ENCODE peak calls at places on chromosome 2, in four cellular contexts. One of them, this sample, is unnamed.

GRCh38 chr2:205407984-205408383 is 274.3 kb upstream of the NRP2 start:
- DNase-seq in body of pancreas: peak; percentile 22
- DNase-seq in colonic mucosa: no peak
- DNase-seq in Karpas-422: no peak
- DNase-seq in this sample: no peak

GRCh38 chr2:101823347-101823791 is 125.9 kb downstream of the MAP4K4 start:
- DNase-seq in body of pancreas: peak; percentile 78
- DNase-seq in colonic mucosa: peak; percentile 74
- DNase-seq in Karpas-422: peak; percentile 70
- DNase-seq in this sample: no peak

GRCh38 chr2:224268441-224268840 is 133.5 kb downstream of the FAM124B start:
- DNase-seq in body of pancreas: no peak
- DNase-seq in colonic mucosa: no peak
- DNase-seq in Karpas-422: no peak
- DNase-seq in this sample: no peak

GRCh38 chr2:112006076-112006410 is 49.0 kb upstream of the TMEM87B start:
- DNase-seq in body of pancreas: no peak
- DNase-seq in Karpas-422: no peak
- DNase-seq in colonic mucosa: no peak
- DNase-seq in this sample: peak; percentile 58

GRCh38 chr2:5479265-5479928 is 212.8 kb upstream of the SOX11 start:
- DNase-seq in Karpas-422: no peak
- DNase-seq in colonic mucosa: no peak
- DNase-seq in body of pancreas: no peak
- DNase-seq in this sample: no peak

GRCh38 chr2:199861116-199861774 is 10.3 kb upstream of the FTCDNL1 start:
- DNase-seq in colonic mucosa: no peak
- DNase-seq in body of pancreas: no peak
- DNase-seq in Karpas-422: peak; percentile 68
- DNase-seq in this sample: no peak

GRCh38 chr2:208280933-208281332 is 14.9 kb downstream of the PIKFYVE start:
- DNase-seq in body of pancreas: no peak
- DNase-seq in Karpas-422: no peak
- DNase-seq in colonic mucosa: no peak
- DNase-seq in this sample: no peak

GRCh38 chr2:98588880-98589425 is 19.4 kb downstream of the COA5 start:
- DNase-seq in body of pancreas: no peak
- DNase-seq in Karpas-422: no peak
- DNase-seq in colonic mucosa: no peak
- DNase-seq in this sample: no peak

GRCh38 chr2:225400060-225400511 is 576 bp downstream of the NYAP2 start:
- DNase-seq in Karpas-422: peak; percentile 53
- DNase-seq in body of pancreas: peak; percentile 32
- DNase-seq in colonic mucosa: no peak
- DNase-seq in this sample: no peak

GRCh38 chr2:206442854-206443734 is at the start of gene ADAM23:
- DNase-seq in colonic mucosa: peak; percentile 25
- DNase-seq in body of pancreas: peak; percentile 25
- DNase-seq in Karpas-422: peak; percentile 85
- DNase-seq in this sample: peak; percentile 79

GRCh38 chr2:186755066-186755465 is 61.2 kb downstream of the FAM171B start:
- DNase-seq in colonic mucosa: no peak
- DNase-seq in Karpas-422: no peak
- DNase-seq in body of pancreas: no peak
- DNase-seq in this sample: no peak

GRCh38 chr2:232658217-232658785 is 24.9 kb downstream of the EFHD1 start:
- DNase-seq in body of pancreas: no peak
- DNase-seq in Karpas-422: peak; percentile 56
- DNase-seq in colonic mucosa: no peak
- DNase-seq in this sample: no peak

GRCh38 chr2:134252092-134252775 is 1.6 kb upstream of the MGAT5 start:
- DNase-seq in colonic mucosa: no peak
- DNase-seq in Karpas-422: no peak
- DNase-seq in body of pancreas: no peak
- DNase-seq in this sample: no peak

GRCh38 chr2:223537669-223538601 is 64.2 kb downstream of the SCG2 start:
- DNase-seq in Karpas-422: no peak
- DNase-seq in body of pancreas: no peak
- DNase-seq in colonic mucosa: no peak
- DNase-seq in this sample: no peak

GRCh38 chr2:10498525-10499274 is 50.6 kb upstream of the ODC1 start:
- DNase-seq in Karpas-422: no peak
- DNase-seq in colonic mucosa: peak; percentile 15
- DNase-seq in body of pancreas: no peak
- DNase-seq in this sample: no peak

GRCh38 chr2:36550006-36550405 is 48.0 kb downstream of the FEZ2 start:
- DNase-seq in Karpas-422: no peak
- DNase-seq in body of pancreas: no peak
- DNase-seq in colonic mucosa: no peak
- DNase-seq in this sample: no peak

GRCh38 chr2:130878316-130878715 is 41.6 kb downstream of the ARHGEF4 start:
- DNase-seq in colonic mucosa: no peak
- DNase-seq in body of pancreas: no peak
- DNase-seq in Karpas-422: no peak
- DNase-seq in this sample: no peak

GRCh38 chr2:16678964-16679363 is 13.3 kb upstream of the CYRIA start:
- DNase-seq in Karpas-422: no peak
- DNase-seq in colonic mucosa: no peak
- DNase-seq in body of pancreas: no peak
- DNase-seq in this sample: no peak

GRCh38 chr2:42026332-42026731 is 21.5 kb upstream of the PKDCC start:
- DNase-seq in Karpas-422: no peak
- DNase-seq in colonic mucosa: no peak
- DNase-seq in body of pancreas: no peak
- DNase-seq in this sample: no peak

GRCh38 chr2:230774348-230774951 is 61.8 kb downstream of the CAB39 start:
- DNase-seq in colonic mucosa: no peak
- DNase-seq in Karpas-422: no peak
- DNase-seq in body of pancreas: no peak
- DNase-seq in this sample: no peak

GRCh38 chr2:236546561-236546961 is 23.1 kb upstream of the ACKR3 start:
- DNase-seq in body of pancreas: no peak
- DNase-seq in colonic mucosa: no peak
- DNase-seq in Karpas-422: no peak
- DNase-seq in this sample: no peak

GRCh38 chr2:16002575-16002974 is 62.2 kb downstream of the MYCN start:
- DNase-seq in colonic mucosa: no peak
- DNase-seq in body of pancreas: no peak
- DNase-seq in Karpas-422: no peak
- DNase-seq in this sample: no peak

GRCh38 chr2:208977582-208977981 is 446.3 kb upstream of the MAP2 start:
- DNase-seq in body of pancreas: no peak
- DNase-seq in colonic mucosa: no peak
- DNase-seq in Karpas-422: no peak
- DNase-seq in this sample: no peak

GRCh38 chr2:217075225-217075802 is 215.4 kb upstream of the TNP1 start:
- DNase-seq in body of pancreas: no peak
- DNase-seq in colonic mucosa: no peak
- DNase-seq in Karpas-422: no peak
- DNase-seq in this sample: peak; percentile 81

GRCh38 chr2:12412898-12413305 is 303.8 kb upstream of the TRIB2 start:
- DNase-seq in colonic mucosa: no peak
- DNase-seq in Karpas-422: no peak
- DNase-seq in body of pancreas: no peak
- DNase-seq in this sample: no peak

GRCh38 chr2:7190587-7191320 is 273.5 kb downstream of the RNF144A start:
- DNase-seq in body of pancreas: no peak
- DNase-seq in Karpas-422: no peak
- DNase-seq in colonic mucosa: no peak
- DNase-seq in this sample: no peak

GRCh38 chr2:83686863-83687262 is 772.2 kb downstream of the SUCLG1 start:
- DNase-seq in Karpas-422: no peak
- DNase-seq in colonic mucosa: no peak
- DNase-seq in body of pancreas: no peak
- DNase-seq in this sample: no peak

GRCh38 chr2:119223521-119224390 is at the start of gene STEAP3:
- DNase-seq in body of pancreas: peak; percentile 95
- DNase-seq in colonic mucosa: peak; percentile 84
- DNase-seq in Karpas-422: no peak
- DNase-seq in this sample: peak; percentile 95

GRCh38 chr2:151902829-151903228 is 74.6 kb upstream of the ARL5A start:
- DNase-seq in Karpas-422: no peak
- DNase-seq in body of pancreas: no peak
- DNase-seq in colonic mucosa: no peak
- DNase-seq in this sample: no peak

GRCh38 chr2:140567734-140568133 is 1563.1 kb downstream of the LRP1B start:
- DNase-seq in colonic mucosa: no peak
- DNase-seq in Karpas-422: no peak
- DNase-seq in body of pancreas: no peak
- DNase-seq in this sample: no peak

DNA sequence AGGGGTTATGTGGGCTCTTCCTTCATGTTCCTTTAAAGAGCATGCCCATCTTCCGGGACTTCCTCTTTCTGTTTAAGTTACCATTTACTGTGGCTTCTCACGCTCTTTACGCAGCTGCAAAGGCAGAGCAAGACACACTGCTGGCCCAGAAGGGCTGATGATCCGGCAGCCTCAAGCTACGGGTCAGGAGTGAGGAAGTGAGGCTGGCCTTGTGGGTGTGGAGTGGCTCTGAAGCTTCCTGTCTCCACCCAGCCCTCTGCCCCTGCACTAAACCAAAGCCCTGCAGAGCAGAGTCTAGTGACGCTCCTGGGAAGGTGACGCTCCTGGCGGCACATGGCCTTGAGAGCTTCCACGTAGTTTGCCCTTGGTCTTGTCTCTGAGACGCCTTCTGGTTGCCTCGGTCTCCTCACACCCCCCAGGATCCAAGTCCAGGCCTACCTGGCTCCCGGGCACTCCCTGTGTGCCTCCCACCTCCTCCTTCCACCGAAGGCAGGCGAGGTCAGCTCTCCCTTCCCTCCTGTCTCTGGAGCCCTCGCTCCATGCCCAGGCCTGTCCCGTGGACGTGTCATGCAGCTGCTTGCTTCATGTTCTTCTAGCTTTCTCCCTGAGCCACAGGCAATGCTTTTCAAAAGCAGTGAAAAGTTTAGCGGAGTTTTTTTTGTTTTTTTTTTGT is 50.3 kb downstream of the ARL4C start:
- DNase-seq in Karpas-422: peak; percentile 59
- DNase-seq in body of pancreas: peak; percentile 34
- DNase-seq in colonic mucosa: peak; percentile 49
- DNase-seq in this sample: peak; percentile 80
- H3K27ac ChIP-seq in Karpas-422: no peak overlapping the region
- H3K27ac ChIP-seq in body of pancreas: no peak overlapping the region
- H3K27ac ChIP-seq in colonic mucosa: peak overlapping the region; percentile 60
- H3K27ac ChIP-seq in this sample: no peak overlapping the region

DNA sequence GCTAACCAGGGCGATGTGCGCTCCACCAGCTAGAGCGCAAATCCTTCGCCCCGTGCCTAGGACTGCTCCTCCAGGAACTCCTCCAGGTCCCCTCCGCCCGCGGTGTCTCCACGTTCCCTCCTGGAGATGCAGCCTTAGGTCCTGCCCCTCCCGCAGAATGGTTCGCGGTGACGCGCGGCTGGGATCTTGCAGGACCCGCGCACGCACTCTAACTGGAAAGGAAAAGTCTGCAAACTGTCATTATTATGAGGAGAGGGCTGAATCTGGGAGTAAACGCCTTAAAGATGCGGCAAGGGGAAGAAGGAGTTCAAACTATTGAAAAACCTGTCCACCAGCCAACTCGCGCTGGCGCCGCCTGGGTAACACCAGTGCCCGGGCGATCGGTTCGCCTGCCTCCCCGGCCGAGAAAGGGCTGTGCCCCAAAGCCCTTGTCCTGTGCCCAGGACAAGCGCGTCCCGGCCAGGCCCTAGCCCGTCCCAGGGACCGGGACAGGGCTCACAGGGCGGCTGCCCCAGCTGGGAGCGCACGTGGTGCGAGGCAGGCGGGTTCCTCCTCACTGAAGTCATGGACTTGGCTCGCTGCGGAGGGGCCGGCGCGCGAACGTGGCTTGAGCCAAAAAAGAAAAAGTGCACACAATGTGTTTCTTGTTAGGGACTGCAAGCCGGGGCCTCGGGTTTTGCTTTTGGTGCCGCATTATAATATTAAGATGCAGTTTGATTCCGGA is 5.5 kb upstream of the ID2 start:
- DNase-seq in body of pancreas: peak; percentile 80
- DNase-seq in colonic mucosa: peak; percentile 86
- DNase-seq in Karpas-422: no peak
- DNase-seq in this sample: peak; percentile 97
- H3K4me1 ChIP-seq in body of pancreas: peaks cover 46% of the 10 kb centered on the region
- H3K4me1 ChIP-seq in colonic mucosa: peaks cover 5% of the 10 kb centered on the region
- H3K4me1 ChIP-seq in Karpas-422: peaks cover 30% of the 10 kb centered on the region
- H3K4me1 ChIP-seq in this sample: no peaks in the 10 kb centered on the region

GRCh38 chr2:203909192-203909945 is 27.2 kb upstream of the ICOS start:
- DNase-seq in Karpas-422: peak; percentile 49
- DNase-seq in colonic mucosa: peak; percentile 37
- DNase-seq in body of pancreas: peak; percentile 49
- DNase-seq in this sample: no peak

GRCh38 chr2:203905661-203906060 is 30.9 kb upstream of the ICOS start:
- DNase-seq in Karpas-422: no peak
- DNase-seq in colonic mucosa: no peak
- DNase-seq in body of pancreas: no peak
- DNase-seq in this sample: no peak

GRCh38 chr2:203908344-203909185 is 28.0 kb upstream of the ICOS start:
- DNase-seq in Karpas-422: no peak
- DNase-seq in body of pancreas: peak; percentile 63
- DNase-seq in colonic mucosa: no peak
- DNase-seq in this sample: no peak

GRCh38 chr2:203913947-203914346 is 22.6 kb upstream of the ICOS start:
- DNase-seq in colonic mucosa: no peak
- DNase-seq in Karpas-422: no peak
- DNase-seq in body of pancreas: peak; percentile 65
- DNase-seq in this sample: no peak

DNA sequence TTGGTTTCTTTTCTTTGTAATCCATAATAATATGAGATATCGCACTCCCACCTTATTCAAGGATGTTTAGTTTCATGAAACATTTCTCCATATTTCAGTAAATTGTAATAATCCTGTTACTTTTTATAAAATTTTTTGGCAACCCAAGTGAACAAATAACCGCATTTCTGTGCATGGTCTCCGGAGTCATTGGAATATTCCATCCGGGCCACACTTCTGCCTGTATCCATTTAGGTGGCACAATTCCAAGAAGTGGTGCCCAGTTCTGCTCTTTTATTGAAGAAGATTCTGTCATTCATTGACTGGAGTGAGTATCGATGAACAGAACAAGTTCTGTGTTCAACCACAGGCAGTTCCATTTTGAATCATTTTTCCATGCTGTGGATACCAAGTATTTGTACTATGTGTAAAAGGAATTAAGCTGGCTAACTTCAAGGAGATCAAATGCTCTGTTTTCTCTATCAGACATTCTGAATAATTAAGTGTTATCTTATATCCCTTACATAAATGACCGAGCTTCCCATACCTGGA is 26.6 kb upstream of the ICOS start:
- DNase-seq in colonic mucosa: no peak
- DNase-seq in Karpas-422: no peak
- DNase-seq in body of pancreas: no peak
- DNase-seq in this sample: no peak
- H3K4me3 ChIP-seq in colonic mucosa: no peak overlapping the region
- H3K4me3 ChIP-seq in Karpas-422: no peak overlapping the region
- H3K4me3 ChIP-seq in body of pancreas: no peak overlapping the region
- H3K4me3 ChIP-seq in this sample: peak overlapping the region; percentile 30

GRCh38 chr2:147886136-147886535 is 41.3 kb downstream of the ACVR2A start:
- DNase-seq in colonic mucosa: no peak
- DNase-seq in body of pancreas: no peak
- DNase-seq in Karpas-422: no peak
- DNase-seq in this sample: no peak

GRCh38 chr2:147884796-147885195 is 40.0 kb downstream of the ACVR2A start:
- DNase-seq in body of pancreas: no peak
- DNase-seq in colonic mucosa: no peak
- DNase-seq in Karpas-422: no peak
- DNase-seq in this sample: no peak

GRCh38 chr2:147888665-147889064 is 43.8 kb downstream of the ACVR2A start:
- DNase-seq in Karpas-422: no peak
- DNase-seq in colonic mucosa: no peak
- DNase-seq in body of pancreas: no peak
- DNase-seq in this sample: no peak
- H3K27ac ChIP-seq in Karpas-422: no peak overlapping the region
- H3K27ac ChIP-seq in colonic mucosa: no peak overlapping the region
- H3K27ac ChIP-seq in body of pancreas: no peak overlapping the region
- H3K27ac ChIP-seq in this sample: no peak overlapping the region